ENCODE peak calls at places on chromosomes 13 and 19, in seven cellular contexts. U is mesendoderm, V is H9, J is H1, W is trophoblast cell, N is IMR-90, B is mesenchymal stem cell. C is an unnamed sample.

GRCh38 chr19:39200066-39200817 is 3.5 kb downstream of the NCCRP1 start:
- DNase-seq in U (no peak), V (no peak), J (no peak), W (no peak), N (no peak), B (no peak), C (no peak)

GRCh38 chr13:110922506-110922905 is 7.6 kb upstream of the ANKRD10 start:
- DNase-seq in U (no peak), V (peak; percentile 28), J (no peak), W (no peak), N (no peak), B (no peak), C (no peak)

GRCh38 chr13:42720116-42720857 is 61.1 kb upstream of the FAM216B start:
- DNase-seq in U (peak; percentile 30), V (no peak), J (no peak), W (peak; percentile 98), N (peak; percentile 99), B (peak; percentile 99), C (no peak)

GRCh38 chr19:46861691-46862503 is 1.1 kb downstream of the ARHGAP35 start:
- DNase-seq in U (peak; percentile 51), V (no peak), J (no peak), W (peak; percentile 20), N (no peak), B (peak; percentile 58), C (no peak)

GRCh38 chr13:94063096-94063495 is 416.4 kb downstream of the DCT start:
- DNase-seq in U (no peak), V (no peak), J (no peak), W (no peak), N (peak; percentile 85), B (peak; percentile 18), C (no peak)

GRCh38 chr19:7830272-7830771 is 304 bp downstream of the EVI5L start:
- DNase-seq in U (no peak), V (no peak), J (no peak), W (no peak), N (no peak), B (no peak), C (no peak)

GRCh38 chr13:113922412-113923118 is 51.3 kb downstream of the C13orf46 start:
- DNase-seq in U (no peak), V (peak; percentile 14), J (no peak), W (peak; percentile 72), N (no peak), B (no peak), C (no peak)

GRCh38 chr19:13511947-13512346 is 5.7 kb upstream of the CACNA1A start:
- DNase-seq in U (no peak), V (no peak), J (no peak), W (no peak), N (no peak), B (no peak), C (no peak)

GRCh38 chr13:51874651-51875050 is 12.9 kb downstream of the CCDC70 start:
- DNase-seq in U (no peak), V (no peak), J (no peak), W (no peak), N (no peak), B (no peak), C (no peak)

GRCh38 chr19:58182577-58182988 is 278 bp upstream of the ZNF274 start:
- DNase-seq in U (no peak), V (no peak), J (no peak), W (no peak), N (no peak), B (no peak), C (no peak)

GRCh38 chr19:28793391-28794168 is 419.4 kb downstream of the UQCRFS1 start:
- DNase-seq in U (peak; percentile 36), V (peak; percentile 52), J (peak; percentile 7), W (no peak), N (no peak), B (no peak), C (peak; percentile 6)

GRCh38 chr19:50817941-50818858 is 5.4 kb downstream of the KLK1 start:
- DNase-seq in U (peak; percentile 82), V (peak; percentile 94), J (peak; percentile 65), W (no peak), N (no peak), B (peak; percentile 16), C (peak; percentile 76)

GRCh38 chr13:106532111-106532929 is 3.1 kb downstream of the EFNB2 start:
- DNase-seq in U (peak; percentile 47), V (no peak), J (no peak), W (no peak), N (peak; percentile 32), B (peak; percentile 47), C (no peak)

GRCh38 chr13:98997738-98998641 is 20.1 kb upstream of the DOCK9 start:
- DNase-seq in U (no peak), V (no peak), J (no peak), W (peak; percentile 93), N (no peak), B (no peak), C (no peak)

GRCh38 chr19:50977626-50978025 is 6.1 kb downstream of the KLK7 start:
- DNase-seq in U (peak; percentile 18), V (no peak), J (no peak), W (no peak), N (no peak), B (no peak), C (no peak)

GRCh38 chr13:40433577-40433976 is 232.9 kb downstream of the FOXO1 start:
- DNase-seq in U (no peak), V (no peak), J (no peak), W (no peak), N (no peak), B (no peak), C (no peak)

GRCh38 chr19:34241513-34242337 is 12.6 kb upstream of the GARRE1 start:
- DNase-seq in U (peak; percentile 88), V (peak; percentile 92), J (peak; percentile 77), W (peak; percentile 87), N (no peak), B (no peak), C (no peak)

GRCh38 chr13:42398542-42398941 is 126.6 kb downstream of the AKAP11 start:
- DNase-seq in U (no peak), V (no peak), J (no peak), W (no peak), N (no peak), B (peak; percentile 84), C (no peak)

GRCh38 chr13:37889102-37889501 is 19.5 kb upstream of the TRPC4 start:
- DNase-seq in U (no peak), V (no peak), J (no peak), W (peak; percentile 51), N (peak; percentile 23), B (peak; percentile 16), C (no peak)

GRCh38 chr19:17419154-17419490 is 725 bp upstream of the MVB12A start:
- DNase-seq in U (no peak), V (no peak), J (no peak), W (peak; percentile 59), N (no peak), B (peak; percentile 43), C (no peak)

GRCh38 chr19:17419491-17420266 is at the start of gene MVB12A:
- DNase-seq in U (peak; percentile 100), V (peak; percentile 99), J (peak; percentile 99), W (peak; percentile 99), N (peak; percentile 99), B (peak; percentile 99), C (peak; percentile 99)

GRCh38 chr19:17418710-17419109 is 1.1 kb upstream of the MVB12A start:
- DNase-seq in U (peak; percentile 20), V (no peak), J (no peak), W (peak; percentile 90), N (no peak), B (peak; percentile 51), C (no peak)

GRCh38 chr19:17421942-17422341 is 2.1 kb downstream of the MVB12A start:
- DNase-seq in U (no peak), V (no peak), J (no peak), W (no peak), N (no peak), B (no peak), C (no peak)

DNA sequence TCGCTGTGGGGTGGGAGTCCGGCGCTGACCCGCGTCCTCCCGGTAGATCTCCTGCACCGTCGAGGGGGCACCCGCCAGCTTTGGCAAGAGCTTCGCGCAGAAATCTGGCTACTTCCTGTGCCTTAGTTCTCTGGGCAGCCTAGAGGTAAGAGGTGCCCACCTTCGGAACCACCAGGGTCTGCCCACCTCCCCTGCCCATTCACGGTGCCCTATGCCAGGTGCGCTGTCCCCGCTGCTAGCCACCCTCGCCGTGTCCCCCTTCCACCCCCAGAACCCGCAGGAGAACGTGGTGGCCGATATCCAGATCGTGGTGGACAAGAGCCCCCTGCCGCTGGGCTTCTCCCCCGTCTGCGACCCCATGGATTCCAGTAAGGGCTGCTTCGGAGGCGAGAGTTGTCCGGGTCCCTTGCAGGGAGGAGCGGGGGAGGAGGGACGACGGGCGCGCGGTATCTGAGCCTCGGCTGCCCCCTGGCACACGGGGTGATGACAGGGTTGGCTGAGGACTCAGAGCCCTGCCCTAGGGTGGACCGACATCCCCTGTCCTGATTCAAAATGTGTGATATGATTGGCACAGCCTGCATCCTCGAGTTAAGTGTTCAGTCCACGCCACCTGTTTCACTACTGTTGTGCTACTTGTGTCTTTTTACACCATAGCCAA is 549 bp downstream of the MVB12A start:
- DNase-seq in U (peak; percentile 43), V (peak; percentile 59), J (no peak), W (peak; percentile 54), N (no peak), B (peak; percentile 41), C (no peak)
- H4K8ac ChIP-seq in U (no peak overlapping the region), V (no peak overlapping the region), J (peak overlapping the region; percentile 75), W (peak overlapping the region; percentile 80), N (peak overlapping the region; percentile 98), B (peak overlapping the region; percentile 77), C (peak overlapping the region; percentile 98)

GRCh38 chr19:41870401-41870873 is 6.6 kb upstream of the CD79A start:
- DNase-seq in U (no peak), V (no peak), J (no peak), W (no peak), N (peak; percentile 61), B (peak; percentile 22), C (no peak)
- H3K4ac ChIP-seq in U (no peak overlapping the region), V (no peak overlapping the region), J (no peak overlapping the region), W (no peak overlapping the region), N (no peak overlapping the region), B (no peak overlapping the region), C (no peak overlapping the region)

DNA sequence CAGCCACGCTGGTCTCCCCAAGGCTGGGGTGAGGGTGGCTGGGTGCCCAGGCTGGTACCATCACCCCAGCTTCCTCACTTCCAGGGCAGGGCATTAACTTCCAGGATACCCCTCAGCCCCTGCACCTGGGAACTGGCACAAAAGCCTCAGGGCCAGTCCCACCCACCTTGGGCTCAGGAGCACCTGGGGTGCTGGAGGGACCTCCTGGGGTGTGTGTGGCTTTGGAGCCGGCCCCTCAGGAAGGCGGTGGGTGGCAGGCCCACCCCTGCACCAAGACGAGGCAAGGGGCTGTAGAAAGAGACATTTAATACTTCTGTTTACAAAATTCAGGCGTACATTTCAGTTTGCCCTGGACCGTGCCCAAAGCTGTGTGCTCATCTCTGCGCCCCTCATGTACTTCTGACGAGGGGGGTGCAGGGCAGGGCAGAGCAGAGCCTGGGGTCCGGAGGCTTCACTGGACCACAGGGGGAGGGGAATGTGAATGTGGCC is 16.8 kb downstream of the MPND start:
- DNase-seq in U (no peak), V (no peak), J (no peak), W (no peak), N (no peak), B (no peak), C (no peak)
- H3K18ac ChIP-seq in U (no peak overlapping the region), V (no peak overlapping the region), J (no peak overlapping the region), W (no peak overlapping the region), N (no peak overlapping the region), B (no peak overlapping the region), C (no peak overlapping the region)

DNA sequence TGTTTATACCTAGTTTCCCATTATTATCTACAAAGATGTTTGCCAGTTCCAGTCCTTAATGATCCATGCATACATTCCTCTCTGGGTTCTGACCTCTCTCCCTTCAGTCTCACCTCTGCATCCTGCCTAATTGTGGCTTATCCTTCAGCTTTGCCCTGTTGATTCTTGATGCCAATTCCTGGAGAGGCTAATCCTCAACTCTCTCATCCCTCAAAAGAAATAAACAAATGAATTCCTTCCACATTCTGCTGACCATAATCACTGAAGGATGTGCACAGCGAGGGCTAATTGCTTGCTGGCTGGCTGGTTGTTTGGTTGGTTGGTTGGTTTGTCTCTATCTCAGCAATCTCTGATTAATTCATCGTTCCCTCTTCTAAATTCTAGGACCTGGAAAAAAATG is 113.8 kb downstream of the IRS2 start:
- DNase-seq in U (no peak), V (no peak), J (no peak), W (no peak), N (peak; percentile 19), B (peak; percentile 80), C (peak; percentile 82)
- H4K8ac ChIP-seq in U (no peak overlapping the region), V (no peak overlapping the region), J (no peak overlapping the region), W (no peak overlapping the region), N (no peak overlapping the region), B (no peak overlapping the region), C (no peak overlapping the region)

C was measured in neuronal stem cell.